ENCODE peak calls at places on chromosome 15, in six cellular contexts. Z, H, V, Y, U and O are unnamed samples. For H3K36me3, the result is how much of the 10 kb centered on the place peaks cover.

GRCh38 chr15:54101664-54102270 is 123.5 kb downstream of the UNC13C start:
- DNase-seq in Z (no peak), H (peak), V (no peak), Y (no peak), U (no peak), O (no peak)

GRCh38 chr15:101136381-101137268 is 115.2 kb downstream of the CHSY1 start:
- DNase-seq in Z (no peak), H (no peak), V (no peak), Y (no peak), U (no peak), O (no peak)

GRCh38 chr15:52505141-52505540 is 23.5 kb downstream of the MYO5A start:
- DNase-seq in Z (peak), H (peak), V (no peak), Y (no peak), U (no peak), O (no peak)

GRCh38 chr15:50145451-50145872 is 26.4 kb upstream of the ATP8B4 start:
- DNase-seq in Z (peak), H (peak), V (peak), Y (no peak), U (no peak), O (peak)

GRCh38 chr15:83250766-83251165 is 33.7 kb downstream of the BNC1 start:
- DNase-seq in Z (no peak), H (peak), V (peak), Y (no peak), U (no peak), O (peak)

GRCh38 chr15:38826880-38827279 is 262.3 kb upstream of the RASGRP1 start:
- DNase-seq in Z (no peak), H (no peak), V (no peak), Y (no peak), U (no peak), O (peak)

GRCh38 chr15:45314960-45315359 is 62.9 kb downstream of the SLC28A2 start:
- DNase-seq in Z (no peak), H (no peak), V (peak), Y (no peak), U (no peak), O (no peak)

GRCh38 chr15:69955240-69955894 is 142.3 kb downstream of the TLE3 start:
- DNase-seq in Z (no peak), H (no peak), V (no peak), Y (no peak), U (no peak), O (no peak)

GRCh38 chr15:42089942-42090341 is 4.4 kb downstream of the PLA2G4D start:
- DNase-seq in Z (no peak), H (no peak), V (no peak), Y (no peak), U (no peak), O (no peak)

GRCh38 chr15:84816694-84817460 is at the start of gene ALPK3:
- DNase-seq in Z (no peak), H (no peak), V (no peak), Y (no peak), U (no peak), O (peak)

GRCh38 chr15:32928876-32929275 is 211.1 kb downstream of the GREM1 start:
- DNase-seq in Z (no peak), H (peak), V (no peak), Y (no peak), U (no peak), O (no peak)

GRCh38 chr15:30929064-30929669 is 25.5 kb downstream of the FAN1 start:
- DNase-seq in Z (no peak), H (no peak), V (no peak), Y (no peak), U (no peak), O (no peak)

GRCh38 chr15:84887928-84888327 is 3.5 kb downstream of the SLC28A1 start:
- DNase-seq in Z (no peak), H (no peak), V (no peak), Y (no peak), U (no peak), O (no peak)

GRCh38 chr15:68479406-68479805 is 47.4 kb upstream of the ITGA11 start:
- DNase-seq in Z (no peak), H (no peak), V (peak), Y (no peak), U (peak), O (no peak)

GRCh38 chr15:63504979-63505841 is 817 bp downstream of the USP3 start:
- DNase-seq in Z (peak), H (peak), V (peak), Y (no peak), U (no peak), O (peak)

GRCh38 chr15:73930371-73930770 is 4.1 kb downstream of the LOXL1 start:
- DNase-seq in Z (no peak), H (no peak), V (peak), Y (no peak), U (peak), O (peak)

GRCh38 chr15:27454281-27455060 is 483.5 kb downstream of the GABRG3 start:
- DNase-seq in Z (no peak), H (peak), V (no peak), Y (no peak), U (no peak), O (peak)

GRCh38 chr15:69576035-69576526 is 123.5 kb downstream of the RPLP1 start:
- DNase-seq in Z (peak), H (peak), V (peak), Y (no peak), U (no peak), O (peak)

GRCh38 chr15:100204211-100204610 is 137.6 kb downstream of the ADAMTS17 start:
- DNase-seq in Z (no peak), H (no peak), V (no peak), Y (no peak), U (no peak), O (no peak)

GRCh38 chr15:41876007-41876406 is 17.8 kb downstream of the SPTBN5 start:
- DNase-seq in Z (no peak), H (no peak), V (no peak), Y (no peak), U (no peak), O (no peak)

GRCh38 chr15:57442371-57442770 is 66.1 kb downstream of the CGNL1 start:
- DNase-seq in Z (no peak), H (no peak), V (no peak), Y (no peak), U (no peak), O (no peak)

GRCh38 chr15:32688151-32688639 is 29.6 kb upstream of the GREM1 start:
- DNase-seq in Z (no peak), H (peak), V (no peak), Y (peak), U (no peak), O (no peak)

GRCh38 chr15:83842281-83842680 is 188.4 kb downstream of the ADAMTSL3 start:
- DNase-seq in Z (no peak), H (no peak), V (no peak), Y (no peak), U (no peak), O (no peak)

GRCh38 chr15:85792102-85792731 is 2.5 kb downstream of the KLHL25 start:
- DNase-seq in Z (no peak), H (no peak), V (no peak), Y (no peak), U (no peak), O (no peak)

GRCh38 chr15:98801234-98801561 is 152.9 kb downstream of the IGF1R start:
- DNase-seq in Z (no peak), H (no peak), V (no peak), Y (no peak), U (no peak), O (no peak)
- H3K4me3 ChIP-seq in Z (no peak), H (no peak), V (peak), Y (no peak), U (no peak), O (no peak)

GRCh38 chr15:40771242-40771641 is 1.5 kb downstream of the C15orf62 start:
- DNase-seq in Z (no peak), H (no peak), V (no peak), Y (no peak), U (no peak), O (no peak)
- H3K36me3 ChIP-seq in Z (under half), H (under half), V (under half), Y (under half), U (under half), O (under half)

DNA sequence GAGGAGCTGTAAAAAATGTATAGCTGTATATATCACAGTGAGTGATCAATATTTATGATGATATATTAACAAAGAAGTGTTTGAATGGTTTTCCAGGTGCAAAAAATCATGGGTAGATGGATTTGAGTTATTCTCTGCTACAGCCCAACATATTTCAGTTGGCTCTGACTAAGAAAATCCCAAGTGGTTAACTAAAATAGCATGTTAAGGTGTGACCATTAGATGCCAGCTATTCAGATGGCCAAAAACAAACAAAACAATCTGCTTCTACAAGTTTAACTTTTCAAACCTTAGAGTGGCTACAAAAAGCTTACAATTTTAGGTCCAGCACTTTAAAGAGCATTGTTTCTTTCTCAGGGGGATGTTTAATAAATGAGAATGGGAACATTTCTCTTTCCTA is 67.5 kb downstream of the SEMA6D start:
- DNase-seq in Z (no peak), H (no peak), V (no peak), Y (no peak), U (no peak), O (no peak)
- H3K4me3 ChIP-seq in Z (no peak), H (no peak), V (no peak), Y (no peak), U (no peak), O (no peak)

GRCh38 chr15:67199881-67200763 is 54.3 kb downstream of the AAGAB start:
- DNase-seq in Z (no peak), H (peak), V (peak), Y (no peak), U (no peak), O (no peak)
- H3K36me3 ChIP-seq in Z (under half), H (under half), V (under half), Y (under half), U (under half), O (under half)

GRCh38 chr15:72242775-72243370 is 11.9 kb upstream of the PKM start:
- DNase-seq in Z (no peak), H (no peak), V (no peak), Y (no peak), U (no peak), O (no peak)
- H3K4me3 ChIP-seq in Z (no peak), H (no peak), V (no peak), Y (no peak), U (no peak), O (no peak)

GRCh38 chr15:60355148-60355857 is 42.5 kb downstream of the ANXA2 start:
- DNase-seq in Z (no peak), H (no peak), V (no peak), Y (peak), U (no peak), O (no peak)
- H3K36me3 ChIP-seq in Z (under half), H (half or more), V (half or more), Y (half or more), U (half or more), O (under half)

DNA sequence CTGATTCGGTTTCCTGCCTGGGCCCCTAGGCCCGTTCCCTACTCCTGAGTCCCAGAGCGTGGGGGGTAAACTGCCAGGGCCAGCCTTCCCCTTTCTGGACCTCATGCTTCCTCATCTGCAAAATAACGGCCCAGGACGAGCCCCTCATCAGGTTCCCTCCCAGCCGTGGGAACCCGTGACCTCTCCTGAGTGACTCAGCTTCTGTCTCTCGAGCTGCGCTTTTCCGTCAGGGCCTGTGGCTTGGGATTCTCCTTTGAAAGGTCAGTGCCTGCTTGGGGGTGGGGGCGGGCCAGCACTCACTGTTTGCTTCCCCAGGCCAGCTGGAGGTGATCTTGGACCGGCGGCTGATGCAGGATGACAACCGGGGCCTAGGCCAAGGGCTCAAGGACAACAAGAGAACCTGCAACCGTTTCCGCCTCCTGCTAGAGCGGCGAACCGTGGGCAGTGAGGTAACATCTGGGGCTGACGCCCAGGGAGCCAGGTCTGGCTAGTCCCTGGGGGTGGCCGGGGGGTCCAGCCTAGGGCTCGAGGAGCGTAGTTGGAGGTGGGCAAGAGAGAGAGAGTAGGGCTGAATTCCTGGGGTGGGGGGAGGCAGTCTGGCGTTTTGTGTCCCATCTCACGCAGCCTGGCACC is 12.8 kb downstream of the MAN2A2 start:
- DNase-seq in Z (no peak), H (no peak), V (no peak), Y (no peak), U (no peak), O (no peak)
- H3K4me3 ChIP-seq in Z (no peak), H (no peak), V (no peak), Y (no peak), U (no peak), O (no peak)

GRCh38 chr15:80207887-80208286 is 44.1 kb downstream of the CTXND1 start:
- DNase-seq in Z (no peak), H (peak), V (peak), Y (no peak), U (no peak), O (peak)

GRCh38 chr15:80210612-80211554 is 41.1 kb downstream of the CTXND1 start:
- DNase-seq in Z (no peak), H (no peak), V (no peak), Y (no peak), U (no peak), O (no peak)

GRCh38 chr15:80211976-80212375 is 40.0 kb downstream of the CTXND1 start:
- DNase-seq in Z (no peak), H (peak), V (no peak), Y (no peak), U (no peak), O (no peak)

GRCh38 chr15:80204231-80204630 is 47.8 kb downstream of the CTXND1 start:
- DNase-seq in Z (no peak), H (no peak), V (no peak), Y (no peak), U (no peak), O (no peak)

GRCh38 chr15:80208758-80209734 is 43.0 kb downstream of the CTXND1 start:
- DNase-seq in Z (no peak), H (no peak), V (no peak), Y (no peak), U (no peak), O (no peak)
- H3K36me3 ChIP-seq in Z (under half), H (under half), V (under half), Y (under half), U (under half), O (under half)